ENCODE peak calls at places on chromosomes 2 and 18, in nine cellular contexts. N is HFFc6; F is fibroblast of gingiva; I is tibial artery; L is stimulated activated CD4-positive, alpha-beta T cell treated with anti-CD3 and anti-CD28 coated beads, Interleukin-4, amount 100 ng/mL, for 24 hours; M is neural crest cell; E is Kasumi-1; K is COR-L47; G is activated CD4-positive, CD25-positive, alpha-beta regulatory T cell. J is an unnamed sample.

GRCh38 chr2:16250886-16251285 is 310.5 kb downstream of the MYCN start:
- DNase-seq in I (no peak), F (no peak), K (no peak), E (no peak), L (no peak), N (no peak), M (no peak), G (no peak), J (no peak)

GRCh38 chr2:223976635-223977226 is 19.5 kb downstream of the MRPL44 start:
- DNase-seq in K (no peak), F (no peak), N (peak), I (no peak), E (no peak), M (no peak), L (no peak), G (no peak), J (no peak)

GRCh38 chr2:76009484-76009883 is 298.8 kb upstream of the GCFC2 start:
- DNase-seq in G (no peak), F (no peak), N (no peak), M (no peak), K (no peak), E (peak), I (no peak), L (no peak), J (peak)

GRCh38 chr2:176156959-176157498 is at the start of gene HOXD3:
- DNase-seq in E (no peak), K (no peak), G (no peak), M (no peak), L (no peak), F (no peak), N (no peak), I (no peak), J (peak)

GRCh38 chr2:67895171-67895941 is 167.4 kb downstream of the C1D start:
- DNase-seq in E (no peak), L (no peak), N (no peak), M (no peak), G (no peak), F (peak), K (no peak), I (no peak), J (no peak)

GRCh38 chr2:99401841-99402240 is 64.7 kb downstream of the EIF5B start:
- DNase-seq in E (no peak), L (no peak), F (no peak), N (no peak), G (no peak), K (no peak), M (no peak), I (no peak), J (no peak)

GRCh38 chr2:37526323-37526722 is 145.1 kb downstream of the CDC42EP3 start:
- DNase-seq in I (no peak), F (no peak), N (no peak), M (no peak), K (no peak), G (no peak), E (no peak), L (no peak), J (no peak)

GRCh38 chr2:210558708-210559107 is 2.3 kb downstream of the CPS1 start:
- DNase-seq in N (no peak), F (peak), I (no peak), K (no peak), M (no peak), E (no peak), G (no peak), L (no peak), J (no peak)

GRCh38 chr2:142037744-142038143 is 93.1 kb downstream of the LRP1B start:
- DNase-seq in E (no peak), F (no peak), K (no peak), M (no peak), I (no peak), L (no peak), G (no peak), N (no peak), J (peak)

GRCh38 chr2:188659656-188660406 is 314.3 kb upstream of the COL3A1 start:
- DNase-seq in E (no peak), F (peak), K (no peak), I (no peak), L (no peak), M (no peak), N (peak), G (no peak), J (no peak)

GRCh38 chr2:224646242-224646846 is 61.2 kb upstream of the CUL3 start:
- DNase-seq in M (peak), K (peak), G (no peak), E (peak), L (no peak), N (peak), F (peak), I (no peak), J (peak)

GRCh38 chr2:119169717-119170116 is 11.2 kb upstream of the C1QL2 start:
- DNase-seq in E (no peak), L (no peak), N (no peak), F (no peak), M (no peak), G (no peak), K (no peak), I (no peak), J (no peak)

GRCh38 chr2:177334940-177335543 is 57.5 kb upstream of the AGPS start:
- DNase-seq in M (peak), F (peak), N (peak), K (peak), G (no peak), L (peak), E (peak), I (no peak), J (peak)

GRCh38 chr18:48035556-48035860 is 105.0 kb upstream of the SMAD2 start:
- DNase-seq in M (no peak), I (peak), L (no peak), E (no peak), K (no peak), G (no peak), N (no peak), F (no peak), J (no peak)

GRCh38 chr2:126700677-126701076 is 44.7 kb downstream of the GYPC start:
- DNase-seq in G (no peak), L (no peak), I (no peak), N (peak), K (no peak), M (no peak), F (no peak), E (no peak), J (no peak)

GRCh38 chr2:10477443-10478297 is 29.5 kb upstream of the ODC1 start:
- DNase-seq in G (no peak), F (no peak), L (no peak), N (no peak), M (no peak), E (no peak), I (no peak), K (no peak), J (no peak)

GRCh38 chr2:239322414-239323086 is 78.3 kb downstream of the HDAC4 start:
- DNase-seq in M (no peak), I (peak), N (peak), G (no peak), L (no peak), F (peak), E (no peak), K (no peak), J (no peak)

GRCh38 chr2:97748397-97748796 is 35.0 kb downstream of the ZAP70 start:
- DNase-seq in G (peak), L (peak), N (no peak), F (no peak), K (peak), M (peak), I (no peak), E (peak), J (peak)

GRCh38 chr2:30149513-30149912 is 2.7 kb downstream of the YPEL5 start:
- DNase-seq in M (no peak), G (no peak), L (peak), N (no peak), E (no peak), K (no peak), F (no peak), I (no peak), J (no peak)

GRCh38 chr2:61762292-61762691 is 91.6 kb downstream of the FAM161A start:
- DNase-seq in L (peak), G (no peak), N (no peak), M (no peak), K (no peak), F (no peak), E (no peak), I (no peak), J (no peak)

GRCh38 chr2:36413218-36413617 is 57.6 kb downstream of the CRIM1 start:
- DNase-seq in N (no peak), I (no peak), G (no peak), K (no peak), F (peak), E (no peak), M (no peak), L (no peak), J (no peak)

GRCh38 chr2:77268626-77269025 is 253.6 kb downstream of the LRRTM4 start:
- DNase-seq in L (no peak), N (no peak), E (no peak), G (no peak), K (no peak), I (no peak), M (no peak), F (no peak), J (no peak)

GRCh38 chr2:238244151-238244550 is 4.3 kb upstream of the HES6 start:
- DNase-seq in G (no peak), M (no peak), E (no peak), L (no peak), N (no peak), K (no peak), F (no peak), I (no peak), J (no peak)